ENCODE peak calls at places on chromosomes 3 and 15, in four cellular contexts. One of them, this sample, is unnamed.
A peak's percentile ranks its signal among the peaks of the same experiment; 100 is the strongest.

GRCh38 chr15:74519311-74519710 is 21.7 kb upstream of the ARID3B start:
- DNase-seq in KBM-7: no peak
- DNase-seq in stimulated activated CD8-positive, alpha-beta memory T cell treated with anti-CD3 and anti-CD28 coated beads, Interleukin-15, amount 100 ng/mL, for 48 hours: no peak
- DNase-seq in SJSA1: peak; percentile 31
- DNase-seq in this sample: no peak

GRCh38 chr15:29435811-29436210 is 166.2 kb upstream of the NSMCE3 start:
- DNase-seq in KBM-7: no peak
- DNase-seq in stimulated activated CD8-positive, alpha-beta memory T cell treated with anti-CD3 and anti-CD28 coated beads, Interleukin-15, amount 100 ng/mL, for 48 hours: no peak
- DNase-seq in SJSA1: no peak
- DNase-seq in this sample: no peak

GRCh38 chr15:40282870-40283614 is at the start of gene ANKRD63:
- DNase-seq in SJSA1: no peak
- DNase-seq in KBM-7: no peak
- DNase-seq in stimulated activated CD8-positive, alpha-beta memory T cell treated with anti-CD3 and anti-CD28 coated beads, Interleukin-15, amount 100 ng/mL, for 48 hours: peak; percentile 24
- DNase-seq in this sample: peak; percentile 31

GRCh38 chr15:78681306-78682012 is 40.4 kb upstream of the CHRNB4 start:
- DNase-seq in SJSA1: no peak
- DNase-seq in stimulated activated CD8-positive, alpha-beta memory T cell treated with anti-CD3 and anti-CD28 coated beads, Interleukin-15, amount 100 ng/mL, for 48 hours: no peak
- DNase-seq in KBM-7: no peak
- DNase-seq in this sample: no peak

GRCh38 chr3:71703796-71704195 is 21.4 kb downstream of the EIF4E3 start:
- DNase-seq in KBM-7: no peak
- DNase-seq in SJSA1: no peak
- DNase-seq in stimulated activated CD8-positive, alpha-beta memory T cell treated with anti-CD3 and anti-CD28 coated beads, Interleukin-15, amount 100 ng/mL, for 48 hours: no peak
- DNase-seq in this sample: no peak

GRCh38 chr3:120025520-120025919 is 68.7 kb downstream of the GSK3B start:
- DNase-seq in stimulated activated CD8-positive, alpha-beta memory T cell treated with anti-CD3 and anti-CD28 coated beads, Interleukin-15, amount 100 ng/mL, for 48 hours: no peak
- DNase-seq in SJSA1: no peak
- DNase-seq in KBM-7: no peak
- DNase-seq in this sample: no peak

GRCh38 chr15:70762469-70763119 is 764 bp downstream of the UACA start:
- DNase-seq in KBM-7: peak; percentile 22
- DNase-seq in stimulated activated CD8-positive, alpha-beta memory T cell treated with anti-CD3 and anti-CD28 coated beads, Interleukin-15, amount 100 ng/mL, for 48 hours: no peak
- DNase-seq in SJSA1: peak; percentile 58
- DNase-seq in this sample: peak; percentile 2

GRCh38 chr3:126449621-126450051 is 26.1 kb downstream of the ZXDC start:
- DNase-seq in SJSA1: no peak
- DNase-seq in KBM-7: no peak
- DNase-seq in stimulated activated CD8-positive, alpha-beta memory T cell treated with anti-CD3 and anti-CD28 coated beads, Interleukin-15, amount 100 ng/mL, for 48 hours: no peak
- DNase-seq in this sample: no peak

GRCh38 chr15:53586815-53587214 is 172.6 kb downstream of the WDR72 start:
- DNase-seq in SJSA1: no peak
- DNase-seq in KBM-7: peak; percentile 46
- DNase-seq in stimulated activated CD8-positive, alpha-beta memory T cell treated with anti-CD3 and anti-CD28 coated beads, Interleukin-15, amount 100 ng/mL, for 48 hours: no peak
- DNase-seq in this sample: peak; percentile 3

GRCh38 chr3:64223809-64224570 is 1.3 kb downstream of the PRICKLE2 start:
- DNase-seq in stimulated activated CD8-positive, alpha-beta memory T cell treated with anti-CD3 and anti-CD28 coated beads, Interleukin-15, amount 100 ng/mL, for 48 hours: no peak
- DNase-seq in SJSA1: peak; percentile 37
- DNase-seq in KBM-7: no peak
- DNase-seq in this sample: no peak